ENCODE peak calls at places on chromosomes 13 and 19, in four cellular contexts. One of them, this sample, is unnamed.

GRCh38 chr13:114320065-114320464 is 5.8 kb downstream of the CHAMP1 start:
- DNase-seq in GM12878: no peak
- DNase-seq in HepG2: no peak
- DNase-seq in K562: no peak
- DNase-seq in this sample: no peak

GRCh38 chr13:30466358-30466714 is 600 bp upstream of the HMGB1 start:
- DNase-seq in GM12878: no peak
- DNase-seq in HepG2: no peak
- DNase-seq in K562: no peak
- DNase-seq in this sample: no peak

GRCh38 chr19:10004617-10005016 is 5.7 kb downstream of the COL5A3 start:
- DNase-seq in GM12878: no peak
- DNase-seq in HepG2: no peak
- DNase-seq in K562: no peak
- DNase-seq in this sample: no peak

GRCh38 chr13:26895081-26895807 is 134.7 kb upstream of the GPR12 start:
- DNase-seq in GM12878: no peak
- DNase-seq in HepG2: no peak
- DNase-seq in K562: no peak
- DNase-seq in this sample: no peak

GRCh38 chr13:113948034-113948742 is 25.7 kb downstream of the C13orf46 start:
- DNase-seq in GM12878: no peak
- DNase-seq in HepG2: no peak
- DNase-seq in K562: no peak
- DNase-seq in this sample: no peak

GRCh38 chr19:5141278-5141925 is 172.5 kb downstream of the KDM4B start:
- DNase-seq in GM12878: no peak
- DNase-seq in HepG2: no peak
- DNase-seq in K562: no peak
- DNase-seq in this sample: no peak

GRCh38 chr19:27794444-27795042 is 1418.4 kb downstream of the UQCRFS1 start:
- DNase-seq in GM12878: no peak
- DNase-seq in HepG2: peak
- DNase-seq in K562: peak
- DNase-seq in this sample: no peak

GRCh38 chr13:99312493-99312883 is 5.3 kb upstream of the GPR183 start:
- DNase-seq in GM12878: no peak
- DNase-seq in HepG2: no peak
- DNase-seq in K562: no peak
- DNase-seq in this sample: no peak

GRCh38 chr19:49200238-49200862 is 42.8 kb downstream of the TRPM4 start:
- DNase-seq in GM12878: no peak
- DNase-seq in HepG2: no peak
- DNase-seq in K562: peak
- DNase-seq in this sample: peak

GRCh38 chr13:51520524-51520923 is 63.7 kb upstream of the WDFY2 start:
- DNase-seq in GM12878: no peak
- DNase-seq in HepG2: peak
- DNase-seq in K562: no peak
- DNase-seq in this sample: no peak

GRCh38 chr13:20550799-20551198 is 16.2 kb upstream of the IFT88 start:
- DNase-seq in GM12878: no peak
- DNase-seq in HepG2: peak
- DNase-seq in K562: no peak
- DNase-seq in this sample: no peak

GRCh38 chr13:87444135-87444534 is 227.0 kb upstream of the SLITRK5 start:
- DNase-seq in GM12878: no peak
- DNase-seq in HepG2: no peak
- DNase-seq in K562: no peak
- DNase-seq in this sample: no peak

GRCh38 chr13:29537736-29538624 is 57.5 kb downstream of the SLC7A1 start:
- DNase-seq in GM12878: no peak
- DNase-seq in HepG2: no peak
- DNase-seq in K562: no peak
- DNase-seq in this sample: no peak

GRCh38 chr13:24043590-24044350 is 116.8 kb upstream of the SPATA13 start:
- DNase-seq in GM12878: no peak
- DNase-seq in HepG2: no peak
- DNase-seq in K562: no peak
- DNase-seq in this sample: no peak

GRCh38 chr19:46698395-46699321 is 18.3 kb downstream of the PRKD2 start:
- DNase-seq in GM12878: no peak
- DNase-seq in HepG2: no peak
- DNase-seq in K562: no peak
- DNase-seq in this sample: no peak

GRCh38 chr13:52845334-52845761 is 3.1 kb downstream of the PCDH8 start:
- DNase-seq in GM12878: no peak
- DNase-seq in HepG2: no peak
- DNase-seq in K562: no peak
- DNase-seq in this sample: peak

GRCh38 chr13:50989476-50989875 is 79.9 kb downstream of the RNASEH2B start:
- DNase-seq in GM12878: no peak
- DNase-seq in HepG2: peak
- DNase-seq in K562: no peak
- DNase-seq in this sample: peak

GRCh38 chr13:57624565-57625435 is 6.7 kb upstream of the PCDH17 start:
- DNase-seq in GM12878: no peak
- DNase-seq in HepG2: peak
- DNase-seq in K562: peak
- DNase-seq in this sample: peak

DNA sequence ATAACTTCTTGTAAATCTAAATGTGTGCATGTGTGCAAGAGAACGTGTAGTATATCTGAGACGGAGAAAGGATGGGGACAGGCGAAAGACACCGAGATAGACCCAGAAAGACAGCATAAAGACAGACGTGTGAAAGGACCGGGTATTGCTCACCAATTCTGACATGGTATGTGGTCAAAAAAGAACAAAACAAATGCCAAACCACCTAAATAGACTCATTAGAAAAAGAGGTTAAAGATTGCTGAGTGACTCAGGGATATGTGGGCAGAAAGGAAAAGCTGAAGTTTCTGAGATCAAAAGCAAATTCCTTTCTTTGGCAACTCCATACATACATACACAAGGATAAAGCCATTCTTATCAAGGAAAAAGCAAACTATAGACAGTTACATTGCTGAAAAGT is 179.7 kb upstream of the TSC22D1 start:
- DNase-seq in GM12878: no peak
- DNase-seq in HepG2: peak
- DNase-seq in K562: no peak
- DNase-seq in this sample: no peak
- TF ChIP-seq SP1 in GM12878: no peak
- TF ChIP-seq SP1 in HepG2: no peak
- TF ChIP-seq SP1 in K562: no peak
- TF ChIP-seq SP1 in this sample: no peak

GRCh38 chr13:33228645-33229445 is 56.7 kb downstream of the STARD13 start:
- DNase-seq in GM12878: no peak
- DNase-seq in HepG2: peak
- DNase-seq in K562: peak
- DNase-seq in this sample: peak

GRCh38 chr13:33229446-33230177 is 55.9 kb downstream of the STARD13 start:
- DNase-seq in GM12878: no peak
- DNase-seq in HepG2: peak
- DNase-seq in K562: no peak
- DNase-seq in this sample: no peak

GRCh38 chr13:33231339-33231738 is 54.2 kb downstream of the STARD13 start:
- DNase-seq in GM12878: no peak
- DNase-seq in HepG2: no peak
- DNase-seq in K562: no peak
- DNase-seq in this sample: no peak

GRCh38 chr13:33227927-33228644 is 57.5 kb downstream of the STARD13 start:
- DNase-seq in GM12878: no peak
- DNase-seq in HepG2: no peak
- DNase-seq in K562: no peak
- DNase-seq in this sample: no peak

DNA sequence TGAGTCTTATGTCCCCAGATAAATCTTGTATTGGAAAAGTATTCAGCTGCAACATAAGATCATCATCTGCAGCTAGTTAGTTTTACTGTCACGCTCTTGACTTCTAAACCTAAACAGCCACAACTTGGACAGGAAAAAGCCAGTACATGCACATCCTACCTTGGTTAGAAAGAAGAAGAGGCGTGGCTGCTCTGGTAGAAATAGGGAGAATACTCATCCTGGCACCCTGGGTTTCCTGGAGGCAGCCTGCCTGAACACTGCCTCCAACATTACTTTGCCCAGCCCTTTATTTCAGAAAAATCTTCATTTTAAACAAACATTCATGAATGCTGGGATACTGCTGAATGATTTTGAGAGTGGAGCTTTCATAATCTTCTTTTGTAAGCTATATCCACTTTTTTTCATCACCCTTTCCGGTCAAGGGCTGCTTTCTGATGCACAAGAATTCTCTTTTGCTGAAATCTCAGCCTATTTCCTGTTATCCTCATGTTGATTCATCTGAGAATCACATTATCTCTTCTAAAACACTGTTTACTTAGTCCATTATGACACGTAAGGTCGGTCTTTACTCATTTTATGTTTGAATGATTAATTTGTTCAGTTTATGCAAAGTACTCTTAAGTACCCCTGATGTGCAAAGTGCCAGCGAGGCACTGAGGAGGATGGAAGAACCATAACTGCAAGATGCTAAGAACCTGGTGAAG is 55.2 kb downstream of the STARD13 start:
- DNase-seq in GM12878: no peak
- DNase-seq in HepG2: no peak
- DNase-seq in K562: no peak
- DNase-seq in this sample: no peak
- TF ChIP-seq TARDBP in GM12878: no peak
- TF ChIP-seq TARDBP in HepG2: no peak
- TF ChIP-seq TARDBP in K562: no peak
- TF ChIP-seq TARDBP in this sample: no peak

GRCh38 chr19:1313695-1314613 is 28.3 kb downstream of the EFNA2 start:
- DNase-seq in GM12878: no peak
- DNase-seq in HepG2: no peak
- DNase-seq in K562: no peak
- DNase-seq in this sample: no peak
- TF ChIP-seq SP1 in GM12878: no peak
- TF ChIP-seq SP1 in HepG2: no peak
- TF ChIP-seq SP1 in K562: no peak
- TF ChIP-seq SP1 in this sample: no peak

DNA sequence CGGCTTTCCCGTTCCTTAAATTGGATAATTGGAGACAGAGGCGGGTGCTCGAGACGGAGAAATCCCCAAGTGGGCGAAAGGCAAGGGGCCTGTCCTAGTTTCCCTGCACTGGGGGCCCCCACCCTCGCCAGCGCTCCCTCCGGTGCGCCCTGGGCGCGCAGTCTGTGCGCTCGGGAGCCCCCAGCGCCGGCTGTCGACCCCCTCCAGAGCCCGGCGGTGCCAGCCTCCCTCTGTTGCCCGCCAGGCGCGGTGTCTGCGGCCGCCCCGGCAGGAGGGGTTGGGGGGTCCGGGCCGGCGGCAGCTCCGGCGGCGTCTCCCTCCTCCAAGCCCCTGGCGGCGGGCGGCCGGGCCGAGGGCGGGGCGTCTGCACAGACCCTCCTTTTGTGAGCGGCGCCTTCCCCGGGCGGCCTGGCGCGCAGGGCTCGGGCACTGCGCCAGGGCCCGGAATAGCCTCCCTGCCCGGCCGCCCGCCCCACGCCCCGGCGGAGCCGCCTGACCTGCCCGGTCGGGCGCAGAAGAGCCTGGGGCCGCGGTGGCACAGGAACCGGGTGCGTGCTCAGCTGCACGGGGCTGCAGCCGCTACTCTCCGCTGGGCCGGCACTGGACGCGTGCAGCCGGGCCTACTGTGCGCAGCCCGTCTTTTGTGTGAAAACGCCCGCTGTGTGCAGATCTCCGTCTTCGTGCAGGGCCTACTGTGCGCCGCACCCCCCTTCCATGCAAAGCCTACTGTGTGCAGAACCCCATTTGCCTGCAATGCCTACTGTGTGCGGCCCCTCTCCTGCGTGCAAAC is 13.2 kb downstream of the GADD45B start:
- DNase-seq in GM12878: no peak
- DNase-seq in HepG2: no peak
- DNase-seq in K562: peak
- DNase-seq in this sample: no peak
- TF ChIP-seq TARDBP in GM12878: no peak
- TF ChIP-seq TARDBP in HepG2: no peak
- TF ChIP-seq TARDBP in K562: no peak
- TF ChIP-seq TARDBP in this sample: no peak

GRCh38 chr19:43101950-43102349 is 19.4 kb upstream of the PSG2 start:
- DNase-seq in GM12878: no peak
- DNase-seq in HepG2: no peak
- DNase-seq in K562: no peak
- DNase-seq in this sample: no peak

DNA sequence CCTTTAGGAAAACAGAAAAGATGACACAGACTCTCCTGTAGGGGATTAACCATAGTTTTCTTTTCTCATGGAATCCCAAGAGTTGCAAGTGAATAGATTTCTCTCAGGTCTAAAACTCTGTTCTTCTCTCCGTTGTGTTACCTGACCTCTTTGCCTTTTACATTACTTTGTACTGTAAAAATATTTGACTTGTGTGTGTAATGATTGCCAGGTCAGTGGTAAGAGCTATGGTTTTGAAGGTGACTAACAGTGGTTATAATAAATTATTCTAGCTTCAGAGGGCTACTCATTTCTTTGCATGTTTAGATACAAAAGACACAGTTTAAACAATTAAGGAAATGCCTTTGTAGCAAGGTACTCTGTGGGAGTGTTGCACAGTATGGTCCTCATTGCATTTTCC is 23.0 kb upstream of the PSG2 start:
- DNase-seq in GM12878: no peak
- DNase-seq in HepG2: no peak
- DNase-seq in K562: no peak
- DNase-seq in this sample: no peak
- TF ChIP-seq SP1 in GM12878: no peak
- TF ChIP-seq SP1 in HepG2: no peak
- TF ChIP-seq SP1 in K562: no peak
- TF ChIP-seq SP1 in this sample: no peak

DNA sequence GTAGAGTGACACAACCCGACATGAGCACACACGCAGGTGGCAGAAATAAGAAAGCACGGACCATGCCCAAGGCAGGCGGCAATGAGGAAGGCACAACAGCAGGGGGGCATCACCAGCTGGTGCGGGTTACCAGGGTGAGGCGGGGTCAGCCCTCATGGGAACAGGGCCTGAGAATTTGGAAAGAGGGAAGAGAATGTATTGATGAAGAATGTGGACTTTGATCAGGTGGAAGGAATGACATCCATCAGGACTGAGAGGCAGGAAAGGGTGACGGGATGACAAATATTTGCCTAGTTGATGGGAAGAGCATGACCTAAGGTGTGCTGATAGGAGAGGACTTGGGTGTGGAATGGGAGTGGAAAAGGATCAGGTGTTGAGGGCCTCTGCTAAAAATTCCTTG is 177.5 kb downstream of the ABCC4 start:
- DNase-seq in GM12878: no peak
- DNase-seq in HepG2: peak
- DNase-seq in K562: no peak
- DNase-seq in this sample: no peak
- TF ChIP-seq TARDBP in GM12878: no peak
- TF ChIP-seq TARDBP in HepG2: peak
- TF ChIP-seq TARDBP in K562: no peak
- TF ChIP-seq TARDBP in this sample: no peak